ENCODE peak calls at places on chromosome 16, in four cellular contexts. One of them, this sample, is unnamed.

GRCh38 chr16:13158427-13158826 is 257.0 kb downstream of the SHISA9 start:
- DNase-seq in neuronal stem cell: no peak
- DNase-seq in trophoblast cell: no peak
- DNase-seq in H9: no peak
- DNase-seq in this sample: no peak

GRCh38 chr16:83689385-83689831 is 118.4 kb upstream of the HSBP1 start:
- DNase-seq in trophoblast cell: peak; percentile 49
- DNase-seq in neuronal stem cell: no peak
- DNase-seq in H9: no peak
- DNase-seq in this sample: peak; percentile 95

GRCh38 chr16:80910434-80910833 is 96.3 kb downstream of the CMC2 start:
- DNase-seq in H9: no peak
- DNase-seq in neuronal stem cell: no peak
- DNase-seq in trophoblast cell: no peak
- DNase-seq in this sample: no peak

GRCh38 chr16:89072216-89073130 is 21.2 kb upstream of the ACSF3 start:
- DNase-seq in neuronal stem cell: no peak
- DNase-seq in H9: no peak
- DNase-seq in trophoblast cell: no peak
- DNase-seq in this sample: peak; percentile 53

GRCh38 chr16:85969591-85969990 is 70.6 kb downstream of the IRF8 start:
- DNase-seq in neuronal stem cell: no peak
- DNase-seq in H9: no peak
- DNase-seq in trophoblast cell: no peak
- DNase-seq in this sample: peak; percentile 24

GRCh38 chr16:48041861-48042435 is 113.8 kb downstream of the ABCC12 start:
- DNase-seq in H9: peak; percentile 64
- DNase-seq in neuronal stem cell: no peak
- DNase-seq in trophoblast cell: peak; percentile 61
- DNase-seq in this sample: no peak

GRCh38 chr16:80931661-80931984 is 75.1 kb downstream of the CMC2 start:
- DNase-seq in H9: no peak
- DNase-seq in neuronal stem cell: no peak
- DNase-seq in trophoblast cell: no peak
- DNase-seq in this sample: no peak

GRCh38 chr16:55495616-55496289 is 13.1 kb upstream of the LPCAT2 start:
- DNase-seq in H9: peak; percentile 17
- DNase-seq in neuronal stem cell: no peak
- DNase-seq in trophoblast cell: no peak
- DNase-seq in this sample: no peak

GRCh38 chr16:82627811-82628339 is 1.1 kb downstream of the CDH13 start:
- DNase-seq in neuronal stem cell: no peak
- DNase-seq in H9: peak; percentile 43
- DNase-seq in trophoblast cell: no peak
- DNase-seq in this sample: peak; percentile 47

GRCh38 chr16:80720759-80721470 is 83.5 kb downstream of the CDYL2 start:
- DNase-seq in neuronal stem cell: no peak
- DNase-seq in H9: no peak
- DNase-seq in trophoblast cell: no peak
- DNase-seq in this sample: no peak

GRCh38 chr16:26365555-26365954 is 673.8 kb downstream of the HS3ST4 start:
- DNase-seq in neuronal stem cell: no peak
- DNase-seq in trophoblast cell: no peak
- DNase-seq in H9: no peak
- DNase-seq in this sample: no peak

GRCh38 chr16:1141716-1142115 is 11.2 kb upstream of the CACNA1H start:
- DNase-seq in neuronal stem cell: no peak
- DNase-seq in trophoblast cell: no peak
- DNase-seq in H9: no peak
- DNase-seq in this sample: no peak

GRCh38 chr16:720990-721764 is at the start of gene ANTKMT:
- DNase-seq in H9: peak; percentile 94
- DNase-seq in neuronal stem cell: peak; percentile 88
- DNase-seq in trophoblast cell: peak; percentile 84
- DNase-seq in this sample: peak; percentile 75

GRCh38 chr16:14303182-14303618 is 232.1 kb downstream of the MRTFB start:
- DNase-seq in H9: no peak
- DNase-seq in neuronal stem cell: no peak
- DNase-seq in trophoblast cell: peak; percentile 39
- DNase-seq in this sample: peak; percentile 45

GRCh38 chr16:70803354-70803753 is 2.4 kb upstream of the VAC14 start:
- DNase-seq in neuronal stem cell: no peak
- DNase-seq in trophoblast cell: peak; percentile 78
- DNase-seq in H9: no peak
- DNase-seq in this sample: no peak

GRCh38 chr16:54241525-54241924 is 45.1 kb downstream of the IRX3 start:
- DNase-seq in neuronal stem cell: no peak
- DNase-seq in H9: no peak
- DNase-seq in trophoblast cell: no peak
- DNase-seq in this sample: no peak

GRCh38 chr16:54931757-54932660 is 1.3 kb downstream of the IRX5 start:
- DNase-seq in trophoblast cell: no peak
- DNase-seq in H9: no peak
- DNase-seq in neuronal stem cell: no peak
- DNase-seq in this sample: no peak

GRCh38 chr16:47162670-47163420 is 19.1 kb upstream of the NETO2 start:
- DNase-seq in neuronal stem cell: no peak
- DNase-seq in trophoblast cell: peak; percentile 74
- DNase-seq in H9: no peak
- DNase-seq in this sample: no peak

GRCh38 chr16:48413291-48413690 is 28.1 kb upstream of the SIAH1 start:
- DNase-seq in trophoblast cell: no peak
- DNase-seq in H9: no peak
- DNase-seq in neuronal stem cell: no peak
- DNase-seq in this sample: no peak

GRCh38 chr16:67092227-67092626 is 17.5 kb upstream of the PHAF1 start:
- DNase-seq in trophoblast cell: peak; percentile 58
- DNase-seq in neuronal stem cell: no peak
- DNase-seq in H9: no peak
- DNase-seq in this sample: peak; percentile 87

GRCh38 chr16:49556252-49557069 is 182.9 kb downstream of the C16orf78 start:
- DNase-seq in neuronal stem cell: peak; percentile 56
- DNase-seq in trophoblast cell: peak; percentile 54
- DNase-seq in H9: peak; percentile 55
- DNase-seq in this sample: peak; percentile 57

GRCh38 chr16:55323637-55324490 is at the start of gene IRX6:
- DNase-seq in trophoblast cell: no peak
- DNase-seq in neuronal stem cell: peak; percentile 67
- DNase-seq in H9: peak; percentile 92
- DNase-seq in this sample: no peak

GRCh38 chr16:74605746-74606520 is 981 bp downstream of the GLG1 start:
- DNase-seq in neuronal stem cell: no peak
- DNase-seq in H9: no peak
- DNase-seq in trophoblast cell: no peak
- DNase-seq in this sample: peak; percentile 45

GRCh38 chr16:59060212-59060611 is 326.1 kb upstream of the GOT2 start:
- DNase-seq in H9: no peak
- DNase-seq in trophoblast cell: no peak
- DNase-seq in neuronal stem cell: no peak
- DNase-seq in this sample: peak; percentile 36

GRCh38 chr16:48971571-48972071 is 310.0 kb downstream of the CBLN1 start:
- DNase-seq in H9: no peak
- DNase-seq in neuronal stem cell: no peak
- DNase-seq in trophoblast cell: no peak
- DNase-seq in this sample: no peak

GRCh38 chr16:23225109-23225508 is 42.6 kb downstream of the SCNN1G start:
- DNase-seq in H9: no peak
- DNase-seq in neuronal stem cell: no peak
- DNase-seq in trophoblast cell: no peak
- DNase-seq in this sample: no peak

GRCh38 chr16:11106726-11107125 is 149.3 kb downstream of the SOCS1 start:
- DNase-seq in H9: no peak
- DNase-seq in neuronal stem cell: no peak
- DNase-seq in trophoblast cell: no peak
- DNase-seq in this sample: no peak
- H2BK120ac ChIP-seq in H9: no peak overlapping the region
- H2BK120ac ChIP-seq in neuronal stem cell: no peak overlapping the region
- H2BK120ac ChIP-seq in trophoblast cell: no peak overlapping the region
- H2BK120ac ChIP-seq in this sample: no peak overlapping the region

GRCh38 chr16:30895592-30896202 is 717 bp upstream of the CTF1 start:
- DNase-seq in H9: no peak
- DNase-seq in trophoblast cell: no peak
- DNase-seq in neuronal stem cell: no peak
- DNase-seq in this sample: no peak
- H2BK12ac ChIP-seq in H9: no peak overlapping the region
- H2BK12ac ChIP-seq in trophoblast cell: peak overlapping the region; percentile 9
- H2BK12ac ChIP-seq in neuronal stem cell: peak overlapping the region; percentile 99
- H2BK12ac ChIP-seq in this sample: peak overlapping the region; percentile 88

GRCh38 chr16:69405326-69405725 is 19.1 kb upstream of the CYB5B start:
- DNase-seq in H9: no peak
- DNase-seq in neuronal stem cell: no peak
- DNase-seq in trophoblast cell: peak; percentile 38
- DNase-seq in this sample: no peak
- H3K4me2 ChIP-seq in H9: no peak overlapping the region
- H3K4me2 ChIP-seq in neuronal stem cell: no peak overlapping the region
- H3K4me2 ChIP-seq in trophoblast cell: no peak overlapping the region
- H3K4me2 ChIP-seq in this sample: no peak overlapping the region

GRCh38 chr16:69197573-69197972 is 10.6 kb downstream of the SNTB2 start:
- DNase-seq in neuronal stem cell: no peak
- DNase-seq in H9: no peak
- DNase-seq in trophoblast cell: no peak
- DNase-seq in this sample: no peak

GRCh38 chr16:69193860-69194259 is 6.9 kb downstream of the SNTB2 start:
- DNase-seq in neuronal stem cell: no peak
- DNase-seq in trophoblast cell: no peak
- DNase-seq in H9: no peak
- DNase-seq in this sample: no peak

GRCh38 chr16:69199382-69199781 is 12.4 kb downstream of the SNTB2 start:
- DNase-seq in H9: no peak
- DNase-seq in trophoblast cell: peak; percentile 77
- DNase-seq in neuronal stem cell: no peak
- DNase-seq in this sample: peak; percentile 55

GRCh38 chr16:69194488-69194887 is 7.5 kb downstream of the SNTB2 start:
- DNase-seq in neuronal stem cell: no peak
- DNase-seq in trophoblast cell: no peak
- DNase-seq in H9: no peak
- DNase-seq in this sample: no peak

DNA sequence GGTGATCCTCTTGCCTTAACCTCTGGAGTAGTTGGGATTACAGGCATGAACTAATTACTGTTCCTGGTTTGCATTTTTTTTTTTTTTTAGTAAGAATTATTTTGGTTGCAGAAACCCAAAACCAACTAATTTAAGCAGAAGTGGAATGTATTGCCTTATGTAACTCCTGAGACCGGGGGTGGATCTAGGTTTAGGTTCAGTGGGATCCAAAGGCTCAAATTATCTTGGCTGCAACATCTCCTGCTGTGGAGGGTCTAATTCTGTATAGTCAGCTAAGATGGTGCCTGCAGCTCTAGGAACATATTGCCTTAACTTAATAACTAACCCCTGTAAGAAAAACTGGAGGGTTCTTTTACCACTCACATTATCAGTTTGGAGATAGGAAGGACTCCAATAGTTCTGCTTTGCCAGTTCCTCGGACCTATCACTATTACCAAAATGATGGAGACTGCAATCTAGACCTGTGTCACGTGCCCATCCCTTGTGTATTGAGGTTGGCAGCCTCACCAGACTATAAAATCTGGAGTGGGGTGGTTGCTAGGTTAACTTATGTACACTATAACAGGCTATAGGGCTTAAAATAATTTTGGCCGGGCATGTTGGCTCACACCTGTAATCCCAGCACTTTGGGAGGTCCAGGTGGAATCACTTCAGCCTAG is 8.5 kb downstream of the SNTB2 start:
- DNase-seq in H9: no peak
- DNase-seq in neuronal stem cell: no peak
- DNase-seq in trophoblast cell: no peak
- DNase-seq in this sample: no peak
- H2BK120ac ChIP-seq in H9: no peak overlapping the region
- H2BK120ac ChIP-seq in neuronal stem cell: no peak overlapping the region
- H2BK120ac ChIP-seq in trophoblast cell: no peak overlapping the region
- H2BK120ac ChIP-seq in this sample: no peak overlapping the region